ENCODE peak calls at places on chromosomes 11 and 22, in eight cellular contexts. R, T, J, M, K, X, F and E are unnamed samples. For H3K4me1 and H3K36me3, the result is how much of the 10 kb centered on the place peaks cover.

GRCh38 chr22:43530864-43531201 is 119.0 kb downstream of the MPPED1 start:
- DNase-seq in F (peak), R (no peak), T (no peak), J (no peak), M (no peak), X (no peak), K (no peak), E (no peak)

GRCh38 chr11:111623527-111624030 is 21.3 kb downstream of the SIK2 start:
- DNase-seq in F (no peak), R (peak), X (no peak), M (no peak), J (peak), T (no peak), K (no peak), E (no peak)

GRCh38 chr11:10497371-10498021 is 42.4 kb downstream of the AMPD3 start:
- DNase-seq in T (no peak), F (no peak), R (no peak), X (no peak), J (peak), K (no peak), M (no peak), E (no peak)

GRCh38 chr11:73950869-73951710 is at the start of gene DNAJB13:
- DNase-seq in T (no peak), F (peak), X (no peak), R (no peak), M (peak), J (no peak), K (no peak), E (peak)

GRCh38 chr22:31443516-31443915 is 44.1 kb downstream of the DRG1 start:
- DNase-seq in J (no peak), K (no peak), F (no peak), R (no peak), M (no peak), X (no peak), T (no peak), E (no peak)

GRCh38 chr11:122395282-122395681 is 260.2 kb upstream of the UBASH3B start:
- DNase-seq in R (no peak), M (no peak), J (no peak), K (no peak), F (no peak), X (no peak), T (no peak), E (no peak)

GRCh38 chr22:24412274-24412673 is 15.1 kb upstream of the ADORA2A start:
- DNase-seq in F (no peak), K (no peak), X (no peak), R (no peak), M (no peak), J (no peak), T (no peak), E (no peak)

GRCh38 chr11:69003866-69004311 is 9.2 kb downstream of the MRGPRF start:
- DNase-seq in R (no peak), X (no peak), T (no peak), K (peak), F (no peak), J (no peak), M (no peak), E (no peak)

GRCh38 chr11:86488553-86488952 is 113.9 kb downstream of the CCDC81 start:
- DNase-seq in R (no peak), K (no peak), T (no peak), M (no peak), X (no peak), F (no peak), J (no peak), E (no peak)

GRCh38 chr11:38307455-38307854 is 1709.4 kb upstream of the RAG2 start:
- DNase-seq in J (no peak), X (no peak), T (no peak), M (no peak), K (no peak), F (no peak), R (no peak), E (no peak)

GRCh38 chr11:26901162-26901561 is 92.8 kb upstream of the FIBIN start:
- DNase-seq in T (no peak), M (peak), R (no peak), K (no peak), J (no peak), F (no peak), X (no peak), E (no peak)

GRCh38 chr11:2276280-2276998 is 6.1 kb upstream of the ASCL2 start:
- DNase-seq in F (no peak), K (no peak), M (no peak), T (peak), J (no peak), X (peak), R (no peak), E (no peak)

DNA sequence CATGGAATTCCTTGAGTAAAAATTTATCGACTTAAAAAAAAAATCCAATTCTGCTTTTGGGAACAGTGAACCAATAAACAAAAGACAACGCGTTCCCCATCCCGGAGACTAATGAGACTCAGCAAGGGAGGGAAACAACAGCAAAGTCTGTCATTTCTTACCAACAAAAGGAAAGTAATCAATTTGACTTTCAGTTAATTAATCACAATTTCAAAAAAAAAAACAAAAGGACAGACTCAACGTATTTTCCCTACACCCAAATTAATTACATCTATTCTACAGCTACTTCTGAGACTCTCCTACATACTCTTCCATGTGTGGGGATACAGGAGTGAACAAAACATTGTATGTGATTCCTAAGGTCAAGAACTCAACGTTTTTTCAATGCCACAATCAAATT is 1.9 kb downstream of the RDX start:
- DNase-seq in X (no peak), R (no peak), F (no peak), J (no peak), K (no peak), M (no peak), T (no peak), E (no peak)
- H3K4me3 ChIP-seq in X (no peak), R (no peak), F (peak), J (no peak), K (peak), M (peak), T (peak), E (peak)

GRCh38 chr11:128735935-128736610 is 42.2 kb downstream of the FLI1 start:
- DNase-seq in J (no peak), K (no peak), T (no peak), R (no peak), X (no peak), F (no peak), M (no peak), E (no peak)

GRCh38 chr11:128741511-128741910 is 47.6 kb downstream of the FLI1 start:
- DNase-seq in R (no peak), K (no peak), M (no peak), T (no peak), X (no peak), J (no peak), F (no peak), E (no peak)

GRCh38 chr11:128739589-128739988 is 45.7 kb downstream of the FLI1 start:
- DNase-seq in R (no peak), J (no peak), F (no peak), K (no peak), M (no peak), X (no peak), T (no peak), E (no peak)

GRCh38 chr11:128737704-128738103 is 43.8 kb downstream of the FLI1 start:
- DNase-seq in X (no peak), M (peak), R (no peak), J (no peak), K (no peak), T (no peak), F (no peak), E (no peak)

DNA sequence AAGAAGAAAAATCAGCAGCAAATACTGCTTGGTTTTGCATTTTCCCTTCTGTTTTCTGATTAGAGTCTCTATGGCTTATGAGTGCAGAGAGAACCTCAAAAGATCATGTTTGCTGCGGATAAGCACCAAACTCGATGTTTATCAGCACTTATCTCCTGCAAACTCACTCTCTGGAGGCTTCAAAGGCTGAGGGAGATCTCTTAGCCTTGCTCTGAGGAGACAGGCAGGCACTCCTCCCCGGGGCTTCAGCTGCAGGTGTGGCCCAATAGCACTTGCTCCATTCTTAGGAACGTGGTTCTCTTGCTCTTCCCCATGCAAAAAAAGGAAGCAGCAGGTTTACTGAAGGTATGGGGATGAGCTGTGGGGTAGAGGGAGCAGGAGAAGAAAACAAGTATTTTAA is 45.1 kb downstream of the FLI1 start:
- DNase-seq in J (no peak), X (no peak), R (no peak), M (no peak), T (no peak), F (no peak), K (no peak), E (no peak)
- H3K4me1 ChIP-seq in J (under half), X (half or more), R (under half), M (under half), T (under half), F (under half), K (under half), E (under half)

GRCh38 chr22:46687460-46687859 is 50.6 kb downstream of the CERK start:
- DNase-seq in T (no peak), F (no peak), K (no peak), J (no peak), M (no peak), X (no peak), R (no peak), E (no peak)

GRCh38 chr22:46686221-46686872 is 51.7 kb downstream of the CERK start:
- DNase-seq in T (peak), F (no peak), R (peak), M (no peak), K (peak), J (no peak), X (no peak), E (no peak)

GRCh38 chr22:46684706-46685105 is 53.3 kb downstream of the CERK start:
- DNase-seq in T (peak), R (no peak), F (no peak), K (no peak), J (no peak), X (no peak), M (no peak), E (no peak)

GRCh38 chr22:46688949-46689348 is 49.1 kb downstream of the CERK start:
- DNase-seq in K (no peak), F (no peak), R (no peak), M (no peak), X (no peak), J (peak), T (peak), E (no peak)

DNA sequence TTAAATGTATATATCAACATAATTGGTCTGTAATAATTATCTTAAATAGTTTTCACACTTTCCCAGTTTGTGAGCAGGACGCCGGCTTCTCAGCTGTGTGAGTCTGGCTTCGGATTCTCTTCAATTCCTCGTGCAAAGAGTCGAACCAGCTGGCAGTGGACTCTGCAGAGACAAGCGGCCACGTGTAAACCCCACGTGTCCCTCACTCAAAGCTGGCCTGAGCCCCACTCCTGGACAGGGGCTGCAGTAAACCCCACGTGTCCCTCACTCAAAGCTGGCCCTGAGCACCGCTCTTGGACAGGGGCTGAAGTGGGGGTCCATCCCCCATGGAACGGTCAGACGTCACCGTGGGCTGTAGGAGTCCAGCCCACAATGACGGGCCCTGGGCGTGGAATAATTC is 51.0 kb downstream of the CERK start:
- DNase-seq in X (no peak), J (no peak), K (no peak), M (no peak), F (no peak), R (no peak), T (no peak), E (no peak)
- H3K36me3 ChIP-seq in X (under half), J (under half), K (under half), M (under half), F (under half), R (under half), T (under half), E (under half)

GRCh38 chr11:12675951-12676711 is 1.9 kb downstream of the TEAD1 start:
- DNase-seq in T (no peak), J (peak), R (no peak), M (peak), K (peak), X (no peak), F (no peak), E (peak)

GRCh38 chr11:12674936-12675696 is 895 bp downstream of the TEAD1 start:
- DNase-seq in M (peak), R (no peak), F (peak), K (peak), T (peak), J (no peak), X (no peak), E (peak)

GRCh38 chr11:12673601-12673923 is 659 bp upstream of the TEAD1 start:
- DNase-seq in X (no peak), J (no peak), M (no peak), F (no peak), K (no peak), T (no peak), R (no peak), E (no peak)

GRCh38 chr11:12673924-12674570 is at the start of gene TEAD1:
- DNase-seq in R (peak), X (peak), K (peak), T (peak), F (peak), M (peak), J (peak), E (peak)

DNA sequence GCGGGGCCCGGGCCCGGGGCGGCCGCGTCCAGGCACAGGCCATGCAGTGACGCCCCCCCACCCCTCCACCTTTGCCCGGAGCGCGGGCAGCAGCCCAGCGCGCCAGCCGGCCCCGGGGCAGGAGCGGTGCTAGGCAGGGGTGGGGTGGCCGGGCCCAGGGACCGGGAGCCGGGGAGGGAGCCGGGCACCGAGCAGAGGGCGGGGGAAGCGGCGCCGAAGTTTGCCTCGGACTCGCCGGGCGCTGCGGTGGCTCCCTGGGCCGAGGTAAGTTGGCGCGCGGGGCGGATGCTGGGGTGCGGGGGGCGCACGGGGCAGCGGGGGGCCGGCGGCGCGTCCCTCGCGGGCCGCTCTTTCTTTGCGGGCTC is 332 bp downstream of the TEAD1 start:
- DNase-seq in M (no peak), R (no peak), F (peak), T (peak), J (no peak), K (no peak), X (no peak), E (no peak)
- H3K4me3 ChIP-seq in M (peak), R (peak), F (peak), T (peak), J (peak), K (peak), X (no peak), E (peak)